ENCODE peak calls at places on chromosomes 13 and 19, in ten cellular contexts. F is tibial artery; W is PC-9; D is fibroblast of pulmonary artery; C is uterus; P is CD8-positive, alpha-beta T cell; N is AG10803; S is tibial nerve; L is GM23338; B is H1. O is an unnamed sample.

GRCh38 chr19:14149509-14149994 is 13.2 kb upstream of the ASF1B start:
- DNase-seq in F (peak), W (no peak), D (peak), C (peak), P (peak), N (peak), S (peak), L (peak), B (no peak), O (peak)

GRCh38 chr19:42422576-42423461 is 4.4 kb downstream of the LIPE start:
- DNase-seq in F (no peak), W (no peak), D (no peak), C (no peak), P (peak), N (no peak), S (no peak), L (peak), B (no peak), O (peak)

GRCh38 chr19:41307954-41308449 is 2.0 kb upstream of the CCDC97 start:
- DNase-seq in F (no peak), W (no peak), D (no peak), C (no peak), P (no peak), N (no peak), S (no peak), L (no peak), B (no peak), O (no peak)

GRCh38 chr13:54433511-54434206 is 1405.0 kb downstream of the OLFM4 start:
- DNase-seq in F (no peak), W (no peak), D (no peak), C (no peak), P (no peak), N (no peak), S (no peak), L (no peak), B (no peak), O (peak)

GRCh38 chr13:28658539-28658795 is 463 bp upstream of the POMP start:
- DNase-seq in F (no peak), W (no peak), D (no peak), C (no peak), P (no peak), N (peak), S (no peak), L (no peak), B (no peak), O (no peak)

GRCh38 chr19:52679598-52679997 is 41.4 kb upstream of the ZNF83 start:
- DNase-seq in F (no peak), W (no peak), D (no peak), C (no peak), P (no peak), N (no peak), S (no peak), L (no peak), B (no peak), O (no peak)

GRCh38 chr19:42295342-42295741 is 6.6 kb upstream of the PRR19 start:
- DNase-seq in F (no peak), W (no peak), D (no peak), C (no peak), P (no peak), N (no peak), S (no peak), L (no peak), B (no peak), O (no peak)

GRCh38 chr19:4375620-4376228 is 24.6 kb downstream of the SH3GL1 start:
- DNase-seq in F (peak), W (no peak), D (peak), C (peak), P (no peak), N (peak), S (no peak), L (peak), B (no peak), O (peak)

GRCh38 chr19:10230155-10230903 is 802 bp downstream of the S1PR2 start:
- DNase-seq in F (peak), W (no peak), D (peak), C (peak), P (peak), N (peak), S (peak), L (peak), B (no peak), O (no peak)

GRCh38 chr19:15265849-15266248 is 33.6 kb upstream of the EPHX3 start:
- DNase-seq in F (peak), W (no peak), D (peak), C (peak), P (no peak), N (peak), S (peak), L (no peak), B (no peak), O (no peak)

GRCh38 chr19:47573076-47574026 is at the start of gene ZNF541:
- DNase-seq in F (peak), W (no peak), D (peak), C (peak), P (peak), N (peak), S (peak), L (peak), B (no peak), O (peak)

GRCh38 chr19:3067549-3067948 is 5.3 kb upstream of the TLE5 start:
- DNase-seq in F (no peak), W (no peak), D (no peak), C (no peak), P (no peak), N (no peak), S (no peak), L (no peak), B (no peak), O (no peak)

GRCh38 chr19:3745363-3746045 is 16.0 kb downstream of the APBA3 start:
- DNase-seq in F (no peak), W (no peak), D (no peak), C (no peak), P (no peak), N (no peak), S (no peak), L (no peak), B (no peak), O (no peak)

GRCh38 chr19:42143341-42144234 is 11.3 kb upstream of the POU2F2 start:
- DNase-seq in F (no peak), W (peak), D (peak), C (no peak), P (no peak), N (no peak), S (no peak), L (peak), B (no peak), O (no peak)

GRCh38 chr13:106533940-106534843 is 1.3 kb downstream of the EFNB2 start:
- DNase-seq in F (peak), W (peak), D (peak), C (peak), P (peak), N (peak), S (no peak), L (peak), B (no peak), O (no peak)

GRCh38 chr19:41813911-41814310 is 17.5 kb downstream of the CEACAM3 start:
- DNase-seq in F (no peak), W (no peak), D (no peak), C (no peak), P (no peak), N (no peak), S (no peak), L (no peak), B (no peak), O (no peak)

GRCh38 chr13:38783992-38784875 is 97.4 kb downstream of the FREM2 start:
- DNase-seq in F (no peak), W (no peak), D (no peak), C (no peak), P (no peak), N (no peak), S (no peak), L (no peak), B (no peak), O (no peak)

GRCh38 chr13:27339299-27339698 is 68.7 kb downstream of the RASL11A start:
- DNase-seq in F (no peak), W (no peak), D (peak), C (no peak), P (peak), N (peak), S (no peak), L (peak), B (no peak), O (peak)

GRCh38 chr13:46893820-46894533 is 2.9 kb downstream of the HTR2A start:
- DNase-seq in F (peak), W (peak), D (peak), C (peak), P (peak), N (peak), S (peak), L (peak), B (peak), O (peak)

GRCh38 chr13:40440990-40441820 is 225.2 kb downstream of the FOXO1 start:
- DNase-seq in F (peak), W (peak), D (peak), C (peak), P (no peak), N (peak), S (peak), L (no peak), B (no peak), O (no peak)

GRCh38 chr13:41985788-41986508 is 25.0 kb upstream of the VWA8 start:
- DNase-seq in F (no peak), W (no peak), D (no peak), C (no peak), P (no peak), N (peak), S (no peak), L (no peak), B (no peak), O (no peak)

GRCh38 chr13:21233086-21233485 is 56.6 kb downstream of the MRPL57 start:
- DNase-seq in F (no peak), W (no peak), D (no peak), C (no peak), P (no peak), N (no peak), S (no peak), L (no peak), B (no peak), O (no peak)

GRCh38 chr13:78680064-78680463 is 21.1 kb upstream of the OBI1 start:
- DNase-seq in F (no peak), W (no peak), D (no peak), C (no peak), P (no peak), N (no peak), S (no peak), L (no peak), B (no peak), O (no peak)

GRCh38 chr19:33438016-33438671 is 64.6 kb downstream of the CEBPG start:
- DNase-seq in F (no peak), W (peak), D (peak), C (no peak), P (no peak), N (peak), S (no peak), L (no peak), B (no peak), O (no peak)

GRCh38 chr13:26423634-26424033 is 133.8 kb upstream of the WASF3 start:
- DNase-seq in F (peak), W (no peak), D (peak), C (peak), P (no peak), N (peak), S (no peak), L (peak), B (no peak), O (no peak)

GRCh38 chr19:35509861-35510625 is 3.4 kb downstream of the DMKN start:
- DNase-seq in F (peak), W (peak), D (peak), C (peak), P (peak), N (peak), S (peak), L (peak), B (peak), O (peak)

GRCh38 chr13:96817336-96817941 is 176.8 kb downstream of the OXGR1 start:
- DNase-seq in F (no peak), W (no peak), D (peak), C (no peak), P (no peak), N (peak), S (no peak), L (peak), B (no peak), O (no peak)

GRCh38 chr13:90272356-90272755 is 1075.1 kb upstream of the MIR17HG start:
- DNase-seq in F (no peak), W (no peak), D (peak), C (no peak), P (no peak), N (peak), S (no peak), L (no peak), B (no peak), O (no peak)

GRCh38 chr19:44071824-44072542 is at the start of gene ZNF284:
- DNase-seq in F (peak), W (peak), D (peak), C (peak), P (peak), N (peak), S (peak), L (peak), B (peak), O (peak)

GRCh38 chr13:77521595-77522367 is 13.7 kb upstream of the SCEL start:
- DNase-seq in F (no peak), W (peak), D (peak), C (no peak), P (no peak), N (peak), S (no peak), L (peak), B (peak), O (no peak)

GRCh38 chr19:17468302-17469091 is 1.8 kb upstream of the SLC27A1 start:
- DNase-seq in F (peak), W (no peak), D (no peak), C (peak), P (no peak), N (peak), S (peak), L (peak), B (no peak), O (no peak)

GRCh38 chr13:20969182-20969581 is 66.6 kb upstream of the XPO4 start:
- DNase-seq in F (no peak), W (no peak), D (peak), C (no peak), P (no peak), N (peak), S (no peak), L (no peak), B (no peak), O (no peak)

GRCh38 chr13:49300716-49301589 is 53.2 kb downstream of the CDADC1 start:
- DNase-seq in F (peak), W (peak), D (peak), C (peak), P (peak), N (peak), S (no peak), L (peak), B (no peak), O (peak)

GRCh38 chr13:22212576-22212975 is 541.7 kb downstream of the FGF9 start:
- DNase-seq in F (no peak), W (no peak), D (no peak), C (no peak), P (no peak), N (no peak), S (no peak), L (no peak), B (no peak), O (no peak)

GRCh38 chr19:3968556-3969434 is 2.1 kb downstream of the DAPK3 start:
- DNase-seq in F (peak), W (peak), D (peak), C (peak), P (no peak), N (peak), S (peak), L (peak), B (peak), O (peak)

GRCh38 chr19:12162513-12162881 is 399 bp upstream of the ZNF136 start:
- DNase-seq in F (no peak), W (no peak), D (no peak), C (no peak), P (no peak), N (no peak), S (no peak), L (no peak), B (no peak), O (no peak)
- H3K4me3 ChIP-seq in F (peak), W (peak), D (peak), C (peak), P (peak), N (peak), S (peak), L (peak), B (peak), O (peak)

DNA sequence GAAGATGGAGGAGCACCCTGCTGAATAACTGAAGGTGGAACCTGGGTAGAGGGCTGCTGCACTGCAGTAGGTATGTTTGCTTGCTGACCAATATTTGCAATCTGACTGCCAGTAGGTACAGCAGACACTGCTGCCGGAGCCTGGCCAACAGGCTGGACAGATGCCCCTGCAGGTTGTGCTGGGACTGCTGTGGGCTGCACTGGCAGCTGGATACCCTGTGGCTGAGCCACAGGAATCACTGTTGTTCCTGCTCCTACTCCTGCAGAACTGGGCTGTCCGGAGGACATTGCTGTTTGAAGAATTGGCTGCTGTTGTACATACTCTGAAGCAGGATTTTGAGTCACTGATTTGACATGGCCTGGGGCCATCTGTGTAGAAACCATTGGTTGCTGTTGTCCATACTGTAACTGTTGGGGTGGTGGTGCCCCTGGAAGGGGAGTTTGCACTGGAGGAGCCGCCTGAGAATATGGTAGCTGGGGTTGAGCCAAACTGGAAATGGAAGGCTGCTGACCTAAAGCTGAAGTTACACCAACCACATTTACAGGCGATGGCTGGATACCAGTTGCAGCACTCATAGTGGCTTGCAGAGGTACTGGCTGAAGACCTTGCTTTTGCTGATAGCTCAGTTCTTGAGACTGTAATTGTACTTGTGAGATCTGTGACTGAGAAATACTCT is 2.2 kb downstream of the TSC22D1 start:
- DNase-seq in F (no peak), W (peak), D (peak), C (no peak), P (no peak), N (peak), S (no peak), L (peak), B (no peak), O (no peak)
- TF ChIP-seq CTCF in F (peak), W (peak), D (peak), C (no peak), P (no peak), N (peak), S (no peak), L (peak), B (peak), O (peak)

GRCh38 chr13:112342841-112343361 is 33.3 kb upstream of the SPACA7 start:
- DNase-seq in F (no peak), W (no peak), D (no peak), C (no peak), P (no peak), N (no peak), S (no peak), L (no peak), B (no peak), O (no peak)

GRCh38 chr13:112345826-112346172 is 30.4 kb upstream of the SPACA7 start:
- DNase-seq in F (no peak), W (no peak), D (no peak), C (no peak), P (no peak), N (no peak), S (no peak), L (no peak), B (no peak), O (no peak)

GRCh38 chr13:112341446-112341845 is 34.7 kb upstream of the SPACA7 start:
- DNase-seq in F (no peak), W (no peak), D (no peak), C (no peak), P (no peak), N (no peak), S (no peak), L (no peak), B (no peak), O (no peak)

GRCh38 chr13:112343591-112343990 is 32.6 kb upstream of the SPACA7 start:
- DNase-seq in F (no peak), W (no peak), D (no peak), C (no peak), P (no peak), N (no peak), S (no peak), L (no peak), B (no peak), O (no peak)

GRCh38 chr13:112341976-112342735 is 34.0 kb upstream of the SPACA7 start:
- DNase-seq in F (no peak), W (no peak), D (no peak), C (no peak), P (no peak), N (no peak), S (no peak), L (no peak), B (no peak), O (no peak)
- H3K4me3 ChIP-seq in F (no peak), W (no peak), D (no peak), C (no peak), P (no peak), N (no peak), S (no peak), L (no peak), B (no peak), O (no peak)

DNA sequence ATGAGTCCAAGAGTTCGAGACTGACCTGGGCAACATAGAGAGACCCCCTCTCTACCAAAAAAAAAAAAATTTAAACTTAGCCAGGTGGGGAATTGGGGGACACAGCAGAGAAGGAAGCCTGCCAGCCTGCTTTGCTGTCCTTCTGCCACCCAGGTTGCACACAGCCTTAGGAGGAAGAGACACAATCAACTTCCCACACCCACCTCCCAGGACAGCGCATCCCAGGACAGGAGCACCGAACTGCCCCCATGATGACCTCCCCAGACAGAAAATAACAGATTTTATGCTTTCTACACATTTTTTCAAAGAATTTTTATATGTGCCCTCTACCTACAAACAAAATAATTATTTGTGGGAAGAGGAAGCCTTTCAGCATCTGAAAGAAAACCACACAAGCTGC is 126.0 kb upstream of the ZNF507 start:
- DNase-seq in F (no peak), W (no peak), D (no peak), C (no peak), P (no peak), N (no peak), S (no peak), L (no peak), B (no peak), O (no peak)
- TF ChIP-seq CTCF in F (no peak), W (no peak), D (no peak), C (no peak), P (no peak), N (no peak), S (no peak), L (no peak), B (no peak), O (no peak)

GRCh38 chr19:57171551-57172081 is 4.3 kb upstream of the DUXA start:
- DNase-seq in F (peak), W (peak), D (peak), C (peak), P (peak), N (peak), S (no peak), L (peak), B (peak), O (no peak)
- H3K4me3 ChIP-seq in F (peak), W (peak), D (peak), C (peak), P (peak), N (peak), S (no peak), L (peak), B (peak), O (peak)

GRCh38 chr19:55340144-55340783 is 588 bp downstream of the KMT5C start:
- DNase-seq in F (no peak), W (no peak), D (no peak), C (no peak), P (peak), N (no peak), S (no peak), L (no peak), B (no peak), O (no peak)

GRCh38 chr19:55341191-55342043 is 1.7 kb downstream of the KMT5C start:
- DNase-seq in F (peak), W (peak), D (peak), C (peak), P (peak), N (peak), S (peak), L (peak), B (no peak), O (peak)

GRCh38 chr19:55339225-55340143 is at the start of gene KMT5C:
- DNase-seq in F (peak), W (peak), D (peak), C (peak), P (peak), N (peak), S (peak), L (peak), B (peak), O (peak)

GRCh38 chr19:55342044-55342531 is 2.4 kb downstream of the KMT5C start:
- DNase-seq in F (no peak), W (no peak), D (no peak), C (no peak), P (no peak), N (no peak), S (no peak), L (peak), B (no peak), O (no peak)

DNA sequence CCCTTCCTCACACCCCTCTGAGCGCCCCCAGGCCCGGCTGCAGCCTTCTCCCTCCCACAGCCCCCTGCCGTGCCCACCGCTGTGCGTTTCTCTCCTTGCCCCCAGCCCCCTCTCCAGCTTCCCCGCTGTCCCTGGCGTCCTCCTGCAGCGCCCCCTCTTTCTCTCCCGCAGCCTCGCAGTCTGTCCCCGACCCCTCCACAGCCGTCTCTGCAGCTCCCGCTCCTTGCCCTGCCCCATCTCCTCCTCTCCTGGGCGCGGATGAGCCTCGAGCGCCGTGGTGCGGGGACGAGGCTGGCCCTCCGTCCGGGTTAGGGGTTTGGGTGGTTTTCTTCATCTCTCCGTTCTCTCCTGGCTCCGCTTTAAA is 1.1 kb downstream of the KMT5C start:
- DNase-seq in F (no peak), W (no peak), D (no peak), C (no peak), P (peak), N (no peak), S (no peak), L (peak), B (no peak), O (no peak)
- TF ChIP-seq CTCF in F (no peak), W (no peak), D (peak), C (no peak), P (no peak), N (no peak), S (no peak), L (peak), B (no peak), O (no peak)